ENCODE peak calls at places on chromosomes 4 and X, in seven cellular contexts. R, D, N, L, E, V and I are unnamed samples.

GRCh38 chr4:4332529-4332928 is 42.5 kb downstream of the ZBTB49 start:
- DNase-seq in E (no peak), V (no peak), N (no peak), D (no peak), L (no peak), R (no peak), I (no peak)

GRCh38 chr4:42626629-42627028 is 30.3 kb downstream of the ATP8A1 start:
- DNase-seq in D (no peak), L (no peak), N (no peak), R (no peak), V (no peak), E (no peak), I (no peak)

GRCh38 chr4:17111959-17112659 is 213.7 kb upstream of the LDB2 start:
- DNase-seq in N (no peak), E (no peak), V (no peak), D (no peak), R (peak), L (no peak), I (no peak)

GRCh38 chr4:3864736-3865721 is 98.8 kb downstream of the ADRA2C start:
- DNase-seq in L (no peak), V (no peak), N (no peak), R (no peak), D (no peak), E (peak), I (no peak)

GRCh38 chr4:38696697-38697096 is 32.7 kb downstream of the KLF3 start:
- DNase-seq in D (no peak), R (no peak), N (no peak), V (no peak), L (no peak), E (no peak), I (no peak)

GRCh38 chr4:6972911-6973310 is 63.3 kb downstream of the TBC1D14 start:
- DNase-seq in D (no peak), L (no peak), E (no peak), R (peak), V (no peak), N (no peak), I (no peak)

GRCh38 chr4:8225704-8226443 is 26.8 kb downstream of the SH3TC1 start:
- DNase-seq in V (no peak), L (no peak), R (peak), D (no peak), E (peak), N (no peak), I (no peak)

GRCh38 chr4:170682511-170682910 is 592.8 kb upstream of the AADAT start:
- DNase-seq in E (no peak), N (no peak), V (no peak), D (no peak), L (no peak), R (peak), I (no peak)

GRCh38 chr4:52198356-52198755 is 147.3 kb downstream of the SPATA18 start:
- DNase-seq in R (no peak), D (no peak), N (no peak), L (no peak), E (no peak), V (no peak), I (no peak)

GRCh38 chr4:84583871-84584373 is 995 bp downstream of the CDS1 start:
- DNase-seq in R (no peak), D (no peak), L (no peak), V (no peak), E (no peak), N (no peak), I (no peak)

GRCh38 chrX:85052636-85053343 is 49.1 kb downstream of the APOOL start:
- DNase-seq in V (peak), R (no peak), D (no peak), N (peak), E (no peak), L (no peak), I (no peak)

GRCh38 chr4:25308266-25308665 is 4.3 kb upstream of the ZCCHC4 start:
- DNase-seq in V (no peak), N (no peak), E (no peak), D (no peak), R (no peak), L (no peak), I (no peak)

GRCh38 chr4:537436-538264 is 38.4 kb downstream of the TMEM271 start:
- DNase-seq in V (no peak), R (no peak), L (peak), D (no peak), N (no peak), E (peak), I (peak)

GRCh38 chrX:44915361-44915868 is 42.4 kb downstream of the KDM6A start:
- DNase-seq in R (no peak), D (no peak), V (no peak), L (no peak), N (peak), E (no peak), I (no peak)

GRCh38 chrX:15349046-15349445 is 13.7 kb upstream of the PIGA start:
- DNase-seq in D (peak), L (peak), V (peak), E (no peak), N (peak), R (peak), I (peak)

DNA sequence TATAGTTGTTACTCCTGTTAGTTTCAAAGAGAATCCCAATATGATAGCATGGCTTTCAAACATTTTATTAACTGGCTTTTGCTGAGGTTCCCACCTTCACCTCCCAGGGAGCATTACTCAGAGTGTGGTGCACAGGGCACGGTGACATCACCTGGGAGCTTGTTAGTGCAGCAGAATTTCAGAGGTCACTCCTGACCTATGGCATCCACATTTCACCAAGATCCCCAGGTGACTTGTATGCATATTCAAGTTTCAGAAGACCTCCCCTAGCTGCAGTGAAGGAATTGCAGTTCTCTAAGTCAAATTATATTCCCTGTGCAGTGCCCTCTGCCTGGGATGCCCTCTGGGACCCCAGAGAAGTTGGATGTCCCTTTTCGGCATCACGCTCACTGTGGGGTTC is 29.7 kb upstream of the LNX1 start:
- DNase-seq in D (no peak), R (peak), N (no peak), E (no peak), V (no peak), L (no peak), I (no peak)
- TF ChIP-seq CTCF in D (no peak), R (peak), N (no peak), E (no peak), V (peak), L (no peak), I (no peak)

GRCh38 chr4:183447646-183448045 is 3.2 kb downstream of the CDKN2AIP start:
- DNase-seq in E (no peak), N (no peak), V (no peak), R (no peak), D (no peak), L (no peak), I (no peak)

GRCh38 chr4:183443609-183444148 is 757 bp upstream of the CDKN2AIP start:
- DNase-seq in E (no peak), N (peak), V (no peak), D (no peak), L (no peak), R (peak), I (no peak)

GRCh38 chr4:183444149-183444952 is at the start of gene CDKN2AIP:
- DNase-seq in L (peak), E (peak), R (peak), V (no peak), D (peak), N (peak), I (peak)

GRCh38 chr4:183448436-183448835 is 4.0 kb downstream of the CDKN2AIP start:
- DNase-seq in D (no peak), R (no peak), L (no peak), V (no peak), N (no peak), E (no peak), I (no peak)

DNA sequence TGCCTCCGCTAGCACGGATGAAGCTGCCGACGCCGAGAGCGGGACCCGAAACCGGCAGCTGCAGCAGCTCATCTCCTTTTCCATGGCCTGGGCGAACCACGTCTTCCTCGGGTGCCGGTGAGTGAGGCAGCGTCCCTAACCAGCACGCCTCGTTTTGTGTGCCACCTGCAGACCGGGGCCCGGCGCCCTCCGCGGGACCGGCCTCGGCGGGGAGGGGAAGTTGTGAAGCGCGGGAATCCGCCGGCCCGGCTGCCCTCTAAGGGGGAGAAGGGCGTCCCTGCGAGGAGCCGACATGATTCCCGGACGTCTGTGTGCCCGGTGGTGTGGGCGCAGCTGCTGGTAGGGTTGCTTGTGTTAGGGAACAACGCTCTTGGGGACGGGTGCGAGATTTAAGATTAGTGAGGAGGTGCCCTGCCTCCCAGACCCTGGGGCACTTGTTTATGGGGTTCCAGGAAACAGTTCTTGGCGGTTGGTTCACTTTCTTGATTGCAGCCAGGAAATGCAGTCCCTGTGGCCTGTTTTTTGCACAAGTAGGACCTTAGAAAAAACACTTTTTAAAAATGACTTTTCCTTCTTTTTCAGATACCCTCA is 612 bp downstream of the CDKN2AIP start:
- DNase-seq in N (no peak), D (peak), E (peak), R (peak), V (no peak), L (peak), I (no peak)
- TF ChIP-seq POLR2AphosphoS5 in N (no peak), D (no peak), E (no peak), R (no peak), V (no peak), L (no peak), I (no peak)

DNA sequence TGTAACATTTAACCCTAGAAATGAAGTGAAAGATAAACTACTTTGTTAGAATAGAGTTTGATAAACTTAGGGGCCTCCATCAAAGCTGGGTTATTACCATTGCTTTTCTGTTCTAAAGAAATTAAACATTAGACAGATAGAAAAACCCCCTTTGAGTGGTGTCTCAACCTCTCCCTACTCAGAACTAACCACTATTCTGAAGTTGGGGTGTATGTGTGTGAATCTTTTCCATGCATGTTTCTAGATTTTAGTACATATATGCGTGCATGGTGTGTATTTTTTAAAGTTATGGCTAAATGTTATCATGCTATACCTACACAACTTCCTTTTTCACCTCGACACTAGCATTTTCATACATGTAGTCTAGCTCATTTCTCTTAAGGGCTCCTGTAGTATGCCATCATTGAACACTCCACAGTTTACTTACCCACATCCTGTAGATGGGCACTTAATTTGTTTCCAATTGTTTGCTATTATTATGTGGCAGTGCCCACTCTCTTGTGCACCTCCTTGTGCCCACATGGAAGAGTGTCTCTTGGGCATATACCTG is 25.7 kb downstream of the GEMIN8 start:
- DNase-seq in L (no peak), V (no peak), N (no peak), R (no peak), E (no peak), D (no peak), I (no peak)
- TF ChIP-seq CTCF in L (no peak), V (no peak), N (no peak), R (no peak), E (no peak), D (no peak), I (no peak)

GRCh38 chr4:56971383-56971782 is 6.0 kb downstream of the NOA1 start:
- DNase-seq in V (no peak), R (no peak), E (no peak), L (no peak), N (no peak), D (no peak), I (no peak)
- TF ChIP-seq POLR2AphosphoS5 in V (no peak), R (no peak), E (no peak), L (no peak), N (no peak), D (no peak), I (no peak)

GRCh38 chrX:112789931-112790330 is 50.7 kb downstream of the AMOT start:
- DNase-seq in N (no peak), E (no peak), L (no peak), R (no peak), D (no peak), V (no peak), I (no peak)
- TF ChIP-seq CTCF in N (no peak), E (no peak), L (no peak), R (no peak), D (no peak), V (no peak), I (no peak)

DNA sequence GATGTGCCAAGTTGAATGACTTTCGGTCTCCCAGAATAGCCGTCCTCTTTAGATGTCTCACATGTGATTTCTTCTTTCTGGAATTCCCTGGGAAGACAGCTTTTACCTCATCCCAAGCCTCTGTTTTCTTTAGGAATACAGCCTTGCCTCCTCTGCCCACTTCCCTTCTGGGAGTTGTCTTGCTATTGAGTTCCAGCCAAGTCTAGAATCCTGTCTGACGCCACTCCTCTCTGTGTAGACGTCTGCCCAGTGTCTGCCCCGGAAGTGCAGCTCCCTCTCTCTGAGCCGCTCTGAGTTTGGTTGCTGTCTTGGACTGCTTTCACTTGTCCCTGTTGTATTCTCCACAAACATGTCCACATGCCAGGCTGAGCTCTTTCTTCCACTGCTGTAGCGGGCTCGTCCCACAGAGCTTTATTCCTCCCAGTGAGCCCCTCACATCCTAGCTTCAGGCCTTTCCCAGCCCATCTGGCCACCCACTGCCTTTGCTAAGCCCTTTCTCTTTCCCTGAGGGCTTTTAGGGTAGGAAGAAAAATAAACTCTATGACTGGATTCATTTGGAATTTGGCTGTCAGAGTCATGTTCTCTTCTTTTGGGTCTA is 9.0 kb upstream of the IGFBP7 start:
- DNase-seq in E (no peak), D (no peak), V (no peak), L (no peak), R (no peak), N (peak), I (no peak)
- TF ChIP-seq POLR2AphosphoS5 in E (peak), D (peak), V (no peak), L (peak), R (no peak), N (no peak), I (no peak)

DNA sequence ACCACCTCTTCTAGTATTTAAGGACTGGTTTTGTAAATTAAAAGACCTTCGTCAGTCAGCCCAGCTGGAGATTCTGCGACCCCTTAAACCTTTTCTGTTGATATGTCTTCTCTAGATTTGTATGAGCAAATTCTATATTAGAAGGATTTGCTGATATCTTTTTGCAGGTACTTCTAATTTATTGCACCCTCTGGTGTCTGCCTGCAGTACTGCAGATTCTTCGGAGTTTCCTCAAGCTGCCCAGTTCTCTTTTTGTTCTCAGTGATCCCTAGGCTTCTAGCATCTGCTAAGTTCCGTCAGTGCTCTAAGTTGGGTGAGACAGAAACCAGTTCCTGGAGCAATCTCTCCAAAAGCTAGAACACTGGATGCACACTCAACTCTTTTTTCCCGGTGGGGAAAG is 545.2 kb downstream of the C4orf33 start:
- DNase-seq in R (peak), E (no peak), N (peak), D (peak), L (peak), V (peak), I (no peak)
- TF ChIP-seq CTCF in R (peak), E (peak), N (peak), D (peak), L (peak), V (peak), I (no peak)

DNA sequence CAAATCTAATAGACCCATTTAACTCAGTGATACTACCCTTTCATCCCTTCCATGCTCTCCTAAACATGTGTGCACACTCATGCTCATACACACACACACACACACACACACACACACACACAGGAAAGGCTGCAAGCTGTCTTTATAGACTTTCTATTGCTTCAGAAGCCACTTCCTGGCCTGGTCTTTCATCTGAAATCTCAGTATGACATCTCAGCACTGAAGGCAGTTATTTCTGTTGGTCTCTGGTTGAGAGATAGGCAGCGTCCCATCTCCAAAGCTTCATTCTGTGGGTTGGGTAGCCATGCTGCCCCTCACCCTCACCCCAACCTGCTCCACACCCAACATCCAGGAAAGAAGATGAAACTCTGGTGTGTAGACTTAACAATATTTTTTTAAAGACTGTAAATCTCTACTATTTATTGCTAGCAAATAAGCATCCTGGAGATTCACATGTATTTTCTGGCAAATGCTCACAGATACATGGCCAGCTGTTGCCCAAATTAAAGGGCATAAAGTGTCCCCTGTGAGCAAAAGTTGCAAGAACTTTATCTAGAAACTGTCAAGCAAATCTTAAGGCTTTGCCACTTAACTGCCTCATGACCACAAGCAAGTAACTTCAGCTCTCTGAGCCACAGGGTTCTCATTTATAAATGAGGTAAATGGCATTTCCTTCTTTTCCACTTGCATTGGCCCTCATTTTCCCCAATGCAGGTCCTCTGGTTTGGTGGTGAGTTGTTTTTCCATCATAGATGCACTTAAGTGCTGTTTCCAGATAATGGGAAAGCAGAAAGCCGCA is 189.8 kb upstream of the AFF2 start:
- DNase-seq in N (no peak), E (no peak), V (no peak), R (no peak), D (no peak), L (no peak), I (no peak)
- TF ChIP-seq POLR2AphosphoS5 in N (no peak), E (no peak), V (no peak), R (no peak), D (no peak), L (no peak), I (no peak)

GRCh38 chr4:178471994-178472393 is 1029.8 kb upstream of the AGA start:
- DNase-seq in V (no peak), D (no peak), E (no peak), N (no peak), L (no peak), R (no peak), I (no peak)

DNA sequence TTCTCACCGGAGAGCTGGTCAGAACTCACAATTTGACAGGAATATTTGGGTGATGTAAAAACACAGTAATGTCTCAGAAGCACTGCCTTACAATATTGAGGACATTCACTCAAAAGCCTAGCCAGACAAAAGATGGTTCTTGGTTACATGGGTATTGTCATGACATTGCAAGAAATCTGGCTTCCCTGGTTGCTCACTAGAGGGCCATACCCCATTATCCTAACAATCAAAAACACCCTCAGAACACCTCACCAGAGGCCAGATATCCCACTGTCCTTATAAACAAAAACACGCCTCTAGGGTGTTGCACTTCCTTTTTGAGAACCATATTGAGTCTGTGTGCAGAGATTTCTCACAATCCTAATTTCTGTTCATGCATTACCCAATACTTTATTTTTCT is 1029.1 kb upstream of the AGA start:
- DNase-seq in E (no peak), L (no peak), R (peak), D (no peak), V (no peak), N (no peak), I (no peak)
- TF ChIP-seq CTCF in E (no peak), L (no peak), R (peak), D (no peak), V (no peak), N (no peak), I (no peak)